ENCODE peak calls at places on chromosomes 12 and 14, in six cellular contexts. One of them, this sample, is unnamed.
A peak's percentile ranks its signal among the peaks of the same experiment; 100 is the strongest.

GRCh38 chr12:28603801-28604200 is 413.5 kb downstream of the CCDC91 start:
- DNase-seq in IMR-90: no peak
- DNase-seq in keratinocyte: no peak
- DNase-seq in HCT116: no peak
- DNase-seq in DND-41: no peak
- DNase-seq in neural progenitor cell: no peak
- DNase-seq in this sample: no peak

GRCh38 chr14:79724934-79725717 is 486.2 kb downstream of the DIO2 start:
- DNase-seq in IMR-90: no peak
- DNase-seq in keratinocyte: no peak
- DNase-seq in HCT116: no peak
- DNase-seq in DND-41: peak; percentile 72
- DNase-seq in neural progenitor cell: no peak
- DNase-seq in this sample: no peak

GRCh38 chr12:124663771-124664366 is 96.5 kb upstream of the NCOR2 start:
- DNase-seq in IMR-90: no peak
- DNase-seq in keratinocyte: no peak
- DNase-seq in HCT116: no peak
- DNase-seq in DND-41: no peak
- DNase-seq in neural progenitor cell: peak; percentile 63
- DNase-seq in this sample: no peak

GRCh38 chr12:133202493-133203343 is 21.4 kb downstream of the ZNF268 start:
- DNase-seq in IMR-90: no peak
- DNase-seq in keratinocyte: no peak
- DNase-seq in HCT116: no peak
- DNase-seq in DND-41: no peak
- DNase-seq in neural progenitor cell: no peak
- DNase-seq in this sample: no peak

GRCh38 chr12:70982286-70982685 is 61.7 kb upstream of the PTPRR start:
- DNase-seq in IMR-90: peak; percentile 38
- DNase-seq in keratinocyte: no peak
- DNase-seq in HCT116: no peak
- DNase-seq in DND-41: no peak
- DNase-seq in neural progenitor cell: no peak
- DNase-seq in this sample: no peak

GRCh38 chr14:96405603-96406158 is 13.8 kb downstream of the AK7 start:
- DNase-seq in IMR-90: no peak
- DNase-seq in keratinocyte: no peak
- DNase-seq in HCT116: no peak
- DNase-seq in DND-41: no peak
- DNase-seq in neural progenitor cell: no peak
- DNase-seq in this sample: no peak

GRCh38 chr14:26334288-26334687 is 263.5 kb downstream of the NOVA1 start:
- DNase-seq in IMR-90: no peak
- DNase-seq in keratinocyte: no peak
- DNase-seq in HCT116: no peak
- DNase-seq in DND-41: no peak
- DNase-seq in neural progenitor cell: no peak
- DNase-seq in this sample: no peak

GRCh38 chr14:24710403-24711063 is 76.5 kb upstream of the GZMB start:
- DNase-seq in IMR-90: peak; percentile 59
- DNase-seq in keratinocyte: peak; percentile 11
- DNase-seq in HCT116: peak; percentile 27
- DNase-seq in DND-41: peak; percentile 60
- DNase-seq in neural progenitor cell: peak; percentile 68
- DNase-seq in this sample: peak; percentile 28

GRCh38 chr14:89137514-89138163 is 279.4 kb downstream of the FOXN3 start:
- DNase-seq in IMR-90: peak; percentile 94
- DNase-seq in keratinocyte: no peak
- DNase-seq in HCT116: peak; percentile 70
- DNase-seq in DND-41: no peak
- DNase-seq in neural progenitor cell: no peak
- DNase-seq in this sample: no peak

GRCh38 chr14:66495214-66496098 is 9.3 kb downstream of the CCDC196 start:
- DNase-seq in IMR-90: peak; percentile 71
- DNase-seq in keratinocyte: no peak
- DNase-seq in HCT116: peak; percentile 39
- DNase-seq in DND-41: peak; percentile 48
- DNase-seq in neural progenitor cell: peak; percentile 62
- DNase-seq in this sample: peak; percentile 32

GRCh38 chr12:10720974-10721565 is 2.1 kb downstream of the YBX3 start:
- DNase-seq in IMR-90: no peak
- DNase-seq in keratinocyte: no peak
- DNase-seq in HCT116: no peak
- DNase-seq in DND-41: peak; percentile 32
- DNase-seq in neural progenitor cell: no peak
- DNase-seq in this sample: no peak
- H3K9ac ChIP-seq in IMR-90: peak overlapping the region; percentile 78
- H3K9ac ChIP-seq in keratinocyte: peak overlapping the region; percentile 100
- H3K9ac ChIP-seq in HCT116: peak overlapping the region; percentile 97
- H3K9ac ChIP-seq in DND-41: peak overlapping the region; percentile 52
- H3K9ac ChIP-seq in neural progenitor cell: no peak overlapping the region
- H3K9ac ChIP-seq in this sample: peak overlapping the region; percentile 94

GRCh38 chr12:64729909-64730584 is 29.2 kb downstream of the GNS start:
- DNase-seq in IMR-90: no peak
- DNase-seq in keratinocyte: no peak
- DNase-seq in HCT116: no peak
- DNase-seq in DND-41: no peak
- DNase-seq in neural progenitor cell: no peak
- DNase-seq in this sample: no peak
- H3K9ac ChIP-seq in IMR-90: no peak overlapping the region
- H3K9ac ChIP-seq in keratinocyte: no peak overlapping the region
- H3K9ac ChIP-seq in HCT116: no peak overlapping the region
- H3K9ac ChIP-seq in DND-41: no peak overlapping the region
- H3K9ac ChIP-seq in neural progenitor cell: no peak overlapping the region
- H3K9ac ChIP-seq in this sample: no peak overlapping the region

GRCh38 chr14:22475381-22475780 is 113.6 kb downstream of the DAD1 start:
- DNase-seq in IMR-90: no peak
- DNase-seq in keratinocyte: no peak
- DNase-seq in HCT116: no peak
- DNase-seq in DND-41: no peak
- DNase-seq in neural progenitor cell: no peak
- DNase-seq in this sample: no peak
- H3K9ac ChIP-seq in IMR-90: no peak overlapping the region
- H3K9ac ChIP-seq in keratinocyte: no peak overlapping the region
- H3K9ac ChIP-seq in HCT116: no peak overlapping the region
- H3K9ac ChIP-seq in DND-41: no peak overlapping the region
- H3K9ac ChIP-seq in neural progenitor cell: no peak overlapping the region
- H3K9ac ChIP-seq in this sample: no peak overlapping the region

DNA sequence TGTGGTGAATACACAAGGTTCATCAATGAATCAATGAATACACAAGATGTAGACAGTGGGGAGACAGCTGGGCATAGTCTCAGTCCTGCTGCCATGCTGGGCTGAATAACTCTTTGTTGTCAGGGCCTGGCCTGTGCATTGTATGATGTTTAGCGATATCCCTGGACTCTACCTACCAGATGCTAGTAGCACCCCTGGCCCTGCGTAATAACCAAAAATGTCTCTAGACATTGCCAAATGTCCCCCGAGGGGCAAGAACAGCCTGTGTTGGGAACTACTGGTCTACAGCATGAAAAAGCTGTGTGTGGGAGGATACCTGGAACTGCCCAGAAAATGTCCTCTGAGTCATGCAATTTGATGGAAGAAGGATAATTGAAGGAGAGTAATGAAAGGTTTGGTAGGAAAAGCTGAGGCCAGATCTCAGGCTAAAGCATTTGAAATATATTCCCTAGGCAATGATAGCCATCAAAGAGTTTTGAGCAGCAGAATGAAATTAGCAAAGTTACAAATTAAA is 128.2 kb downstream of the TMEM30B start:
- DNase-seq in IMR-90: peak; percentile 72
- DNase-seq in keratinocyte: no peak
- DNase-seq in HCT116: no peak
- DNase-seq in DND-41: no peak
- DNase-seq in neural progenitor cell: no peak
- DNase-seq in this sample: no peak
- H3K9ac ChIP-seq in IMR-90: no peak overlapping the region
- H3K9ac ChIP-seq in keratinocyte: no peak overlapping the region
- H3K9ac ChIP-seq in HCT116: no peak overlapping the region
- H3K9ac ChIP-seq in DND-41: no peak overlapping the region
- H3K9ac ChIP-seq in neural progenitor cell: no peak overlapping the region
- H3K9ac ChIP-seq in this sample: no peak overlapping the region

DNA sequence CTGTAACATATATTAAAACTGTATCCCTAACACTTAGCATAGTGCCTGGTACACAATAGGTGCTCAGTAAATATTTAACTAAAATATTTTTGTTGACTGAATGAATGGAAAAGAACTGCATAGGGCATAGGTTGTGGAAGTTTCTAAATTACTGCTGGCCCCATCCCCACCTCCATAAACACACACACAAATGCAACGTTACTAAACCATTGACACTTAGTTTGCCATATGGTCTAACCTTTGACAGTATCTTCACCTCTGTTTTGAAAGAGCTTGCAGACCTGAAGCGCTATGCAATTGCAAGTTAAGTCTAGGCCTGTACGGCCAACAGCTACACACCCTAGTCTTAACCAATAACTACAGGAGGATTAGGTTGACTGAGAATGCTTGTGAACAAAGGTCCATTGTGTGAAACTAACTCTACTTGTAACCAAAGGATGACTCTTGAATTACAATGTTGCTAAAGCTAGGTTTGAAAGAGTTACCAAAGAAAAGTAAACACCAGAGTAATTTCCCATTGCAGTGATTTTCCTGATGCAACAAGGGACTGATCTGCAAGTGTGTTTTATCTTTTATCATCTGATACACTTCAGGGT is 924 bp upstream of the MANSC1 start:
- DNase-seq in IMR-90: peak; percentile 26
- DNase-seq in keratinocyte: peak; percentile 35
- DNase-seq in HCT116: no peak
- DNase-seq in DND-41: no peak
- DNase-seq in neural progenitor cell: peak; percentile 64
- DNase-seq in this sample: no peak
- H3K9ac ChIP-seq in IMR-90: no peak overlapping the region
- H3K9ac ChIP-seq in keratinocyte: peak overlapping the region; percentile 66
- H3K9ac ChIP-seq in HCT116: no peak overlapping the region
- H3K9ac ChIP-seq in DND-41: no peak overlapping the region
- H3K9ac ChIP-seq in neural progenitor cell: no peak overlapping the region
- H3K9ac ChIP-seq in this sample: no peak overlapping the region

GRCh38 chr12:68483592-68484373 is 126.9 kb upstream of the RAP1B start:
- DNase-seq in IMR-90: peak; percentile 67
- DNase-seq in keratinocyte: no peak
- DNase-seq in HCT116: no peak
- DNase-seq in DND-41: no peak
- DNase-seq in neural progenitor cell: no peak
- DNase-seq in this sample: no peak
- H3K9ac ChIP-seq in IMR-90: no peak overlapping the region
- H3K9ac ChIP-seq in keratinocyte: no peak overlapping the region
- H3K9ac ChIP-seq in HCT116: no peak overlapping the region
- H3K9ac ChIP-seq in DND-41: no peak overlapping the region
- H3K9ac ChIP-seq in neural progenitor cell: no peak overlapping the region
- H3K9ac ChIP-seq in this sample: no peak overlapping the region

GRCh38 chr12:117968084-117968789 is 553 bp downstream of the KSR2 start:
- DNase-seq in IMR-90: no peak
- DNase-seq in keratinocyte: no peak
- DNase-seq in HCT116: no peak
- DNase-seq in DND-41: no peak
- DNase-seq in neural progenitor cell: peak; percentile 25
- DNase-seq in this sample: no peak

GRCh38 chr12:117970334-117970733 is 1.5 kb upstream of the KSR2 start:
- DNase-seq in IMR-90: no peak
- DNase-seq in keratinocyte: no peak
- DNase-seq in HCT116: no peak
- DNase-seq in DND-41: no peak
- DNase-seq in neural progenitor cell: no peak
- DNase-seq in this sample: no peak

GRCh38 chr12:117967512-117967911 is 1.3 kb downstream of the KSR2 start:
- DNase-seq in IMR-90: no peak
- DNase-seq in keratinocyte: no peak
- DNase-seq in HCT116: no peak
- DNase-seq in DND-41: no peak
- DNase-seq in neural progenitor cell: peak; percentile 8
- DNase-seq in this sample: no peak

GRCh38 chr12:117967043-117967442 is 1.7 kb downstream of the KSR2 start:
- DNase-seq in IMR-90: no peak
- DNase-seq in keratinocyte: no peak
- DNase-seq in HCT116: no peak
- DNase-seq in DND-41: no peak
- DNase-seq in neural progenitor cell: no peak
- DNase-seq in this sample: no peak

DNA sequence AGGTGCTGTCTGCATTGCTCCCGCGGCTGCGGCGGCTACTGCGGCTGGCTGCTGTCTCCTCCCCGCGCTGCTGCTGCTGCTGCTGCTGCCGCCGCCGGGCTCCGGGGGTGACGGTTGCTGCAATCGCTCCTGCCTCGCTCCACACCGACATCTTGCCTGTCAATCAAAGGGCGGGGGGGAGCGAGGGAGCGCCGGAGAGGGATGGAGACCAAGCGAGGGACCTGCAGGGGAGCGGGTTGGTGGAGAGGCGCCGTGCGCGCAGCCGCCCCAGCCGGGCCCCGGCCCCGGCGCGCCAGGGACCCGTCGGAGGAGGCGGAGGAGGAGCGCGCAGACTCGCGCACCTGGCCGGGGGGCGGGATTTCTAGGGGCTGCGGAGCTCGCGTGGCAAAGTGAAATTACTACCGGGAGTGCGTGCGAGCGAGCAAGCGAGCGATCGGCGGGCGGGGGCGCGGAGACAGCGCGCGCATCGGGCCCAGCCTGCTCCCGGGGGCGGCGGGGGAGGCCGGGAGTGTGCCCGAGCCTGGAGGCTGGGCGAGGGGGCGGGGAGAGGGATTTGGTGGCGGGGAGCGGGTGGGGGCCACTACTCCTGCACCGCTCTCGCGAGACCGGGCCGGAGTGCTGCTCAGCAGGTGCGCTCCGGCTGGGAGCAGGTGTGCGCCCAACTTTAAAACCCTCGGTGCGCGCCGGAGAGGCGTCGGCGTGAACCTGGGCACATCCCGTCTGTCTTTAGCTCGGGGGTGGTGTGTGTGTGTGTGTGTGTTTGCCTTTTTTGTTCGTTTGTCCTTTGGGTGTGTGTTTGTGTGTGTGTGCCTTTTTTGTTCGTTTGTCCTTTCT is at the start of gene KSR2:
- DNase-seq in IMR-90: no peak
- DNase-seq in keratinocyte: no peak
- DNase-seq in HCT116: peak; percentile 81
- DNase-seq in DND-41: no peak
- DNase-seq in neural progenitor cell: peak; percentile 94
- DNase-seq in this sample: peak; percentile 88
- H3K9ac ChIP-seq in IMR-90: no peak within 1 kb of the TSS
- H3K9ac ChIP-seq in keratinocyte: peak within 1 kb of the TSS; percentile 50
- H3K9ac ChIP-seq in HCT116: peak within 1 kb of the TSS; percentile 83
- H3K9ac ChIP-seq in DND-41: no peak within 1 kb of the TSS
- H3K9ac ChIP-seq in neural progenitor cell: peak within 1 kb of the TSS; percentile 30
- H3K9ac ChIP-seq in this sample: peak within 1 kb of the TSS; percentile 72

This sample was measured in NT2/D1.